ENCODE peak calls at places on chromosomes 3 and 15, in seven cellular contexts. L is mesenchymal stem cell, H is neuronal stem cell, X is IMR-90, C is H1, G is H9, Q is trophoblast cell. B is an unnamed sample.

GRCh38 chr3:62873672-62874397 is 1.4 kb downstream of the CADPS start:
- DNase-seq in Q (no peak), X (no peak), L (no peak), H (peak), C (peak), G (peak), B (peak)

GRCh38 chr3:377158-377561 is 180.6 kb downstream of the CHL1 start:
- DNase-seq in G (no peak), H (peak), L (peak), C (no peak), X (peak), Q (peak), B (peak)

GRCh38 chr3:171813897-171814460 is 3.7 kb upstream of the PLD1 start:
- DNase-seq in H (no peak), X (no peak), G (no peak), L (peak), Q (peak), C (no peak), B (no peak)

GRCh38 chr3:95588473-95588872 is 1225.9 kb upstream of the EPHA6 start:
- DNase-seq in X (no peak), C (no peak), Q (no peak), L (no peak), H (no peak), G (no peak), B (no peak)

GRCh38 chr3:129402616-129403015 is 25.8 kb downstream of the EFCAB12 start:
- DNase-seq in C (no peak), Q (no peak), G (no peak), H (no peak), L (no peak), X (no peak), B (no peak)

GRCh38 chr15:85408270-85408746 is 27.9 kb downstream of the AKAP13 start:
- DNase-seq in G (no peak), C (no peak), Q (peak), L (no peak), H (no peak), X (no peak), B (no peak)

GRCh38 chr3:134309987-134310700 is 59.5 kb upstream of the RYK start:
- DNase-seq in Q (peak), L (peak), G (no peak), H (no peak), X (no peak), C (no peak), B (no peak)

GRCh38 chr15:101607102-101607501 is 45.1 kb downstream of the TM2D3 start:
- DNase-seq in X (no peak), G (no peak), Q (no peak), H (no peak), L (no peak), C (no peak), B (no peak)

GRCh38 chr3:184198509-184198908 is 12.5 kb downstream of the ABCF3 start:
- DNase-seq in L (no peak), X (no peak), H (no peak), C (no peak), G (no peak), Q (no peak), B (no peak)

GRCh38 chr3:144085964-144086363 is 114.3 kb downstream of the DIPK2A start:
- DNase-seq in L (peak), X (peak), C (no peak), G (no peak), H (no peak), Q (peak), B (no peak)

GRCh38 chr3:49616061-49616460 is 58.1 kb upstream of the APEH start:
- DNase-seq in H (no peak), C (no peak), Q (no peak), L (no peak), X (no peak), G (no peak), B (no peak)

GRCh38 chr15:98384328-98385029 is 263.9 kb upstream of the IGF1R start:
- DNase-seq in C (no peak), H (no peak), G (no peak), Q (no peak), L (no peak), X (no peak), B (no peak)

GRCh38 chr3:8962226-8962861 is 928 bp downstream of the RAD18 start:
- DNase-seq in X (peak), L (peak), C (no peak), H (no peak), Q (no peak), G (no peak), B (no peak)

GRCh38 chr3:102460579-102460978 is 25.8 kb downstream of the ZPLD1 start:
- DNase-seq in H (no peak), L (no peak), C (no peak), X (peak), Q (no peak), G (no peak), B (no peak)

GRCh38 chr15:94844533-94845390 is 613.4 kb downstream of the MCTP2 start:
- DNase-seq in C (peak), X (no peak), L (peak), G (peak), H (peak), Q (peak), B (peak)

GRCh38 chr3:46565607-46566039 is 479 bp downstream of the LRRC2 start:
- DNase-seq in C (peak), G (peak), X (peak), H (no peak), L (peak), Q (no peak), B (peak)

GRCh38 chr15:95259965-95260364 is 1028.6 kb downstream of the MCTP2 start:
- DNase-seq in G (peak), Q (no peak), L (peak), C (no peak), X (no peak), H (no peak), B (peak)

GRCh38 chr3:158709666-158710083 is 22.6 kb downstream of the RARRES1 start:
- DNase-seq in C (no peak), G (no peak), Q (peak), H (no peak), L (peak), X (peak), B (peak)

GRCh38 chr3:118882353-118882947 is 152.2 kb downstream of the IGSF11 start:
- DNase-seq in X (peak), C (peak), L (peak), H (peak), G (peak), Q (peak), B (peak)

GRCh38 chr3:146277953-146278631 is 27.2 kb upstream of the PLSCR4 start:
- DNase-seq in Q (no peak), L (peak), X (peak), G (no peak), H (no peak), C (no peak), B (no peak)

GRCh38 chr15:88894348-88894818 is 961 bp downstream of the HAPLN3 start:
- DNase-seq in L (peak), H (no peak), Q (peak), G (peak), C (peak), X (no peak), B (peak)

GRCh38 chr15:28271697-28272250 is 50.2 kb downstream of the HERC2 start:
- DNase-seq in X (no peak), C (no peak), L (no peak), G (no peak), Q (no peak), H (no peak), B (no peak)

GRCh38 chr3:73073091-73073707 is 11.7 kb downstream of the EBLN2 start:
- DNase-seq in H (no peak), X (peak), G (no peak), Q (no peak), L (no peak), C (no peak), B (no peak)

GRCh38 chr3:183502237-183502636 is 53.3 kb downstream of the KLHL6 start:
- DNase-seq in X (no peak), H (no peak), L (no peak), C (no peak), G (no peak), Q (no peak), B (no peak)

GRCh38 chr15:57865294-57865693 is 158.8 kb downstream of the POLR2M start:
- DNase-seq in G (peak), Q (no peak), L (no peak), H (no peak), X (no peak), C (no peak), B (peak)

GRCh38 chr3:57582470-57583168 is 14.5 kb downstream of the ARF4 start:
- DNase-seq in G (peak), Q (peak), X (no peak), L (no peak), H (no peak), C (no peak), B (peak)

GRCh38 chr3:194979173-194979572 is 291.8 kb downstream of the XXYLT1 start:
- DNase-seq in L (no peak), X (no peak), C (no peak), H (no peak), Q (no peak), G (no peak), B (no peak)

GRCh38 chr15:64905119-64905831 is 6.4 kb upstream of the ANKDD1A start:
- DNase-seq in L (peak), X (peak), C (peak), Q (peak), G (peak), H (peak), B (peak)

DNA sequence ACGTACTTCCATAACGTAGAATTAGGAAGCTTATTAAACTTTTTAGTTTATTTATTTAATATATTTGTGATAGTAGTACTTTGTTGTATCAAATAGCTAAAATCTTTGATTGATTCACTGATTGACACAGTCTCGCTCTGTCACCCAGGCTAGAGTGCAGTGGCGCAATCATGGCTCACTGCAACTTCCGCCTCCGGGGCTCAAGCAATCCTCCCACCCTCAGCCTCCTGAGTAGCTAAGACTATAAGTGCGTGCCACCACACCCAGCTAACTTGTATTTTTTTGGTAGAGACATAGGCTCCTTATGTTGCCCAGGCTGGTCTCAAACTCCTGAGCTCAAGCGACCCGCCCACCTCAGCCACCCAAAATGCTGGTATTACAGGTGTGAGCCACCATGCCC is 5.7 kb downstream of the APH1B start:
- DNase-seq in H (no peak), L (no peak), X (no peak), G (no peak), Q (peak), C (no peak), B (no peak)
- H3K18ac ChIP-seq in H (no peak), L (no peak), X (no peak), G (no peak), Q (no peak), C (no peak), B (no peak)

GRCh38 chr3:100873624-100874023 is 119.6 kb downstream of the ABI3BP start:
- DNase-seq in C (no peak), X (no peak), H (no peak), Q (no peak), L (no peak), G (no peak), B (no peak)
- H3K4me2 ChIP-seq in C (no peak), X (no peak), H (no peak), Q (no peak), L (no peak), G (no peak), B (no peak)

DNA sequence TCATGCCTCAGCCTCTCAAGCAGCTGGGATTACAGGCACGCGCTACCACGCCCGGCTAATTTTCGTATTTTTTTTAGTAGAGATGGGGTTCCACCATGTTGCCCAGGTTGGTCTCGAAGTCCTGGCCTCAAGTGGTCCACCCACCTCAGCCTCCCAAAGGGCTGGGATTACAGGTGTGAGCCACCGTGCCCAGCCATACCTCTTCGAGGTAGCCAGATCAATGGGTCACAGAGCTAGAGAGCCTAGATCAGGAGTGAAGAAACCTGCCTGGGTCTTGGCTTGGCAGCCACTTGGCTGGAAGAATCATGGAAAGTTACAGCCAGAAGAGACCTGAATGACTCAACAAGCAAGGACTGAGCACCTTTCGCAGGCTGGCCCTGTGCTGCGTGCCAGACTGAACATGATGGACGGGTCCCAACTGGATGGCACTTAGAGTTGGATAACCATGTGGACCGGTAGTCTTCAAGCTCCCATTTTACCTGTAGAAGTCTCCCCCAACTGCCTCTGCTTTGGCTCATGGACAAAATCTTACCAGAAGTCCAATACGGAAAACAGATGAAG is 29.7 kb downstream of the GNB5 start:
- DNase-seq in X (no peak), Q (no peak), C (no peak), L (no peak), H (no peak), G (no peak), B (no peak)
- H3K18ac ChIP-seq in X (peak), Q (no peak), C (no peak), L (no peak), H (no peak), G (no peak), B (no peak)

GRCh38 chr3:69433938-69434263 is 48.0 kb upstream of the FRMD4B start:
- DNase-seq in L (peak), X (peak), C (no peak), Q (peak), G (no peak), H (peak), B (no peak)
- H3K4me2 ChIP-seq in L (no peak), X (no peak), C (no peak), Q (no peak), G (no peak), H (no peak), B (no peak)

DNA sequence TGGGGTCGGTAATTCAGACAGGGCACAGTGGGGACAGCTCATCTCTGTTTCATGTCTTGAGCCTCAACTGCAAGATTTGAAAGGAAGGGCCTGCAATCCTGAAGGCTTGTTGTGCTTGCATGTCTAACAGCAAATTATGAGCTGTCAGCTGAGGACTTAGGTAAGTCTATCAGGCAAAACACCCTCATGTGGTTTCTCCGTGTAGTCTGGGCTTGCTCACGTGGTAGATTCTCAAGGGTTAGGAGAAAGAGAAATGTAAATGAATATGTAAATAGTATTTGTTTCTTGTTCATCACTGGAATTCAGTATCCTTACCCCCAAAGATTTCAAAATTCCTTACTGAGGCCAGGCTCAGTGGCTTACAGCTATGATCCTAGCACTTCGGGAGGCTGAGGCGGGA is 30.1 kb upstream of the HYKK start:
- DNase-seq in X (no peak), G (no peak), Q (no peak), L (no peak), C (no peak), H (no peak), B (no peak)
- H3K18ac ChIP-seq in X (no peak), G (no peak), Q (no peak), L (no peak), C (no peak), H (no peak), B (no peak)

DNA sequence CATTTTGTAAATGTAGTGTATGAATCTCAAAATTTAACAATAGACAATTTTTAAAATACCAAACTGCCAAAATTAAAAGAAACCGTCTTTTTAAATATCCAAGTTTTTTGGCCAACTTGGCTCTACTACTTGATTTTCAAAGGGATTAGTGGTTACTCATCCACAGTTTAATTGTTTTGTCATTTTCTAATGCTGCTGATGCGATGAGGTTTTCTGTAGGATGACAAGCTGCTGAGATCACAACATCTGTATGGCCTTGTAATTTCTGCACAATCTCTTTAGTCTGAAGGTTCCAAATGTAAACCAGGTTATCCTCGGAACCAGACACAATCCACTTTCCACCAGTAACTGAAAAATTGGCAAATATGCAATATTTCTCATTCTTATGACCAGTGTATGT is 1.5 kb downstream of the WDR5B start:
- DNase-seq in H (no peak), C (no peak), L (no peak), Q (no peak), X (peak), G (no peak), B (no peak)
- H3K4me2 ChIP-seq in H (no peak), C (no peak), L (no peak), Q (no peak), X (peak), G (no peak), B (no peak)

DNA sequence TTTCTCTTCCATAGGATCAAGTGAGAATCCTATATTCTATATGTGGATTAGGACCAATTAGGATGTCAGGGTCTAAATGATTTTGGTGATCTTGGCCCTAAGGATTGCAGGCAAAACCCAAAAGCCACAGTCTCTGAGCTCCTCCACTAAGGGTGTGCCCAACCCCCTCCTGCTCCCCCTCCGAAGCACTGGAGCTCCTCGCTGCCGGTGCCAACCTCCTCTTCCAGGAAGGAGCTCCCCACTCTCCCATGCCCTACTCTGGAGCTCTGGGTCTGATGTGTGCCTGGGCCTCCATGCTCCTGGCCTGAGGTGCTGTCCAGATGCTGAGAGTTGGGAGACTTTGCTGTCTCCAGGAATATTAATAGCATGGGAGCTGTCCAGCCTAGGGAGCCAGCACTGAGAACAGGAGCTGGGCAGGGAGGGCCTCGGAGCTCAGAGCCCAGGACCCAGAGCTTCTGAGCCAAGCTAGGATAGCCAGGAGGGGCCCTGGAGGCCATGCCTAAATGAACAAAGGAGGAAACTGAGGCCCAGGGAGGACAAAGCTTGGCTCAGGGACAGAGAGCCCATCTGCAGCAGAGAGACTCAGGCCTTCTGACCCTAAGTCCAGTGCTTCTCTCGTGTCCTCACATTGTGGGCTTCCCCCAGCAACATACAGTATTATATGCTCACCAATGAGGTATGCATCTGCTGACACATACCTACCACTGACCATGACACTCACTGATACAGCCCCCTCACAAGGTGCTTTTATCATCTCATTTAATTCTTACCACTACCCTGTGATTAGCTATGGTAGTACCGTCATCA is 36.9 kb upstream of the HERC1 start:
- DNase-seq in H (peak), L (peak), C (no peak), Q (peak), X (peak), G (peak), B (peak)
- H3K18ac ChIP-seq in H (no peak), L (no peak), C (no peak), Q (no peak), X (no peak), G (no peak), B (no peak)

B was measured in mesendoderm.